ENCODE peak calls at places on chromosomes 12 and 14, in nine cellular contexts. G, K, L, V, C, S, P, E and Z are unnamed samples.

GRCh38 chr12:125403145-125403789 is 338.0 kb downstream of the AACS start:
- DNase-seq in P (no peak), S (peak; percentile 79), E (peak; percentile 5), C (peak; percentile 81), G (peak; percentile 55), L (peak; percentile 54), K (peak; percentile 64), V (no peak), Z (no peak)

GRCh38 chr14:74324945-74325361 is 22.2 kb upstream of the ABCD4 start:
- DNase-seq in C (peak; percentile 48), L (peak; percentile 76), P (no peak), K (peak; percentile 54), V (no peak), E (peak; percentile 12), S (peak; percentile 74), G (peak; percentile 42), Z (no peak)

GRCh38 chr14:77543637-77544334 is 45.2 kb upstream of the ISM2 start:
- DNase-seq in E (no peak), G (no peak), P (no peak), V (no peak), C (no peak), S (no peak), K (no peak), L (no peak), Z (no peak)

GRCh38 chr12:50517456-50518048 is 12.8 kb downstream of the DIP2B start:
- DNase-seq in V (no peak), S (no peak), P (no peak), E (peak; percentile 45), K (no peak), C (peak; percentile 65), G (peak; percentile 54), L (peak; percentile 24), Z (no peak)

GRCh38 chr12:115043079-115043478 is 359.1 kb upstream of the TBX3 start:
- DNase-seq in S (no peak), K (no peak), P (no peak), E (no peak), V (no peak), L (no peak), G (no peak), C (no peak), Z (no peak)

GRCh38 chr12:79121486-79121885 is 256.9 kb downstream of the SYT1 start:
- DNase-seq in C (peak; percentile 6), L (no peak), K (no peak), V (no peak), P (no peak), E (no peak), G (peak; percentile 26), S (no peak), Z (no peak)

GRCh38 chr14:103140316-103141109 is 17.3 kb downstream of the TNFAIP2 start:
- DNase-seq in V (no peak), K (no peak), L (no peak), C (peak; percentile 98), E (no peak), P (no peak), S (no peak), G (no peak), Z (no peak)

GRCh38 chr12:75850751-75851462 is 180.7 kb downstream of the PHLDA1 start:
- DNase-seq in K (no peak), E (peak; percentile 55), P (no peak), V (no peak), G (peak; percentile 40), S (no peak), L (peak; percentile 44), C (no peak), Z (no peak)

GRCh38 chr12:106584104-106585064 is 1.6 kb downstream of the RFX4 start:
- DNase-seq in K (peak; percentile 63), G (peak; percentile 48), L (peak; percentile 9), P (no peak), S (peak; percentile 73), C (no peak), V (no peak), E (peak; percentile 10), Z (no peak)

GRCh38 chr12:5480218-5480952 is 48.5 kb downstream of the NTF3 start:
- DNase-seq in G (no peak), V (no peak), P (no peak), K (peak; percentile 55), L (peak; percentile 66), E (no peak), C (no peak), S (peak; percentile 87), Z (no peak)

GRCh38 chr12:50614167-50614762 is 109.5 kb downstream of the DIP2B start:
- DNase-seq in S (no peak), C (no peak), K (no peak), E (peak; percentile 52), G (no peak), P (no peak), V (no peak), L (peak; percentile 60), Z (no peak)

GRCh38 chr12:90045559-90045958 is 336.9 kb upstream of the ATP2B1 start:
- DNase-seq in E (peak; percentile 24), S (no peak), C (no peak), L (peak; percentile 17), G (no peak), P (no peak), K (no peak), V (no peak), Z (no peak)
- H3K4me1 ChIP-seq in E (peaks cover 6% of the 10 kb centered on the region), S (peaks cover 4% of the 10 kb centered on the region), C (no peaks in the 10 kb centered on the region), L (peaks cover 9% of the 10 kb centered on the region), G (no peaks in the 10 kb centered on the region), P (no peaks in the 10 kb centered on the region), K (no peaks in the 10 kb centered on the region), V (no peaks in the 10 kb centered on the region), Z (no peaks in the 10 kb centered on the region)

DNA sequence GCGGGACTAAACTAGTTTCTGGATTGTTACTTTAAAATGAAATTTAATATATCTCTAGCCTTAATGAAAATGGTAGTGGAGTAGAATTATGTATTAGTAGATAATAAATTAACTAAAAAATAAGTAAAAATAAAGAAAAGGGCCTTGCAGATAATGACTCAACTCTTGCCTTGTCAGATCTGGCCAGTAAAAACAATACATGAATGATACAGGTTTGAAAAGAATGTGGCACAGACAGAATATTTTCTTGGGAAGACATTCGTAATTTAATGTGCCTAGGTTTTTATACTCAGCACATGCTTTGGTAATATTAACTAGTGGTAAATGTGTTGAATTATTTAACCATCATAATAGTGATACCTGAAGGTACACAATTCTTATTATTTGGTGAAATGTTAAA is 28.3 kb downstream of the ATF7IP start:
- DNase-seq in C (no peak), K (no peak), E (no peak), L (no peak), P (no peak), G (no peak), V (no peak), S (no peak), Z (no peak)
- H3K4me1 ChIP-seq in C (peaks cover 86% of the 10 kb centered on the region), K (peaks cover 20% of the 10 kb centered on the region), E (peaks cover 12% of the 10 kb centered on the region), L (peaks cover 29% of the 10 kb centered on the region), P (peaks cover 34% of the 10 kb centered on the region), G (peaks cover 31% of the 10 kb centered on the region), V (no peaks in the 10 kb centered on the region), S (peaks cover 60% of the 10 kb centered on the region), Z (peaks cover 9% of the 10 kb centered on the region)

GRCh38 chr12:53611304-53611703 is 14.9 kb downstream of the ATF7 start:
- DNase-seq in L (no peak), P (no peak), C (no peak), V (no peak), S (no peak), G (no peak), K (no peak), E (no peak), Z (no peak)

GRCh38 chr12:53617700-53618099 is 8.5 kb downstream of the ATF7 start:
- DNase-seq in C (no peak), K (no peak), P (no peak), V (no peak), L (no peak), G (no peak), E (no peak), S (no peak), Z (no peak)

GRCh38 chr12:53613821-53614220 is 12.4 kb downstream of the ATF7 start:
- DNase-seq in E (no peak), V (no peak), G (no peak), L (peak; percentile 69), P (no peak), C (no peak), K (no peak), S (no peak), Z (no peak)

GRCh38 chr12:53616950-53617349 is 9.2 kb downstream of the ATF7 start:
- DNase-seq in P (no peak), C (no peak), S (no peak), G (no peak), K (no peak), L (no peak), V (no peak), E (no peak), Z (no peak)

DNA sequence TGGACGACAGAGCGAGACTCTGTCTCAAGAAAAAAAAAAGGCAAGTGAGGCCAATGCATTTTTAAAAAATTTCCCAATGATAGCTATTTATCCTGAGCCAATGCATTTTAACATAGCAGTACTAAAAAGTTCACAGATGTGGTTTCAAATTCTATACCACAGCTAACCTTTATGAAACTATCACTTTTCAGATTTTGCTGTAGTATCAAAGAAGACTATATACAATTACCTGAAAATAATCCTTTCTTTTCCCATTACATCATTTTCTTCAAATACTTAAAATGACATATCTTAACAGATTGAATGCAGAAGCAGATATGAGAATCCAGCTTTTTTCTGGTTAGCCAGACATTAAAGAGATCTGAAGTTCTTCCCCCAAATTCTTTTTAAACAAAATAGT is 13.2 kb downstream of the ATF7 start:
- DNase-seq in S (no peak), V (no peak), K (no peak), G (no peak), E (no peak), P (no peak), C (no peak), L (no peak), Z (no peak)
- H3K4me1 ChIP-seq in S (no peaks in the 10 kb centered on the region), V (no peaks in the 10 kb centered on the region), K (no peaks in the 10 kb centered on the region), G (peaks cover 10% of the 10 kb centered on the region), E (no peaks in the 10 kb centered on the region), P (peaks cover 7% of the 10 kb centered on the region), C (peaks cover 16% of the 10 kb centered on the region), L (peaks cover 25% of the 10 kb centered on the region), Z (peaks cover 3% of the 10 kb centered on the region)

DNA sequence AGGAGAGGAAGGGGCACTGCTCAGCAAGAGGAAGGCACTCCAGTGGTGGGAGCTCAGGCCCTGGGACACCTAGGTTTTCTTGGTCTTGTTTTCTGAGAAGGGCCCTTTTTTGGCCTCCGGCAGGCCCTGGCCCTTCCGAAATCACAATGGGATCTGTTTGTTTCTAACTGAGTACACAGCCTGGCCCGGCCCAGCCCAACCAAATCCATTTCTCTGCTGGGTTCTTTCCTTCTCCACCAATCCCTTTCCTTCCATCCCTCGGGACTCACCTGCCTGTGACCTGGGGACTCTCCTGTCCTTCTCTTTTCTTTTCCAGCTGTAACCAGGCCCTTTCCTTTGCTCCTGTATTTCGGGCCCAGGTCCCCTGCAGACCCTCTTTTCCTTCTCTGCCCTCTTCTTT is 18.6 kb downstream of the TEAD4 start:
- DNase-seq in S (no peak), C (no peak), L (no peak), E (no peak), V (no peak), P (no peak), G (no peak), K (no peak), Z (no peak)
- H3K4me1 ChIP-seq in S (peaks cover 16% of the 10 kb centered on the region), C (no peaks in the 10 kb centered on the region), L (no peaks in the 10 kb centered on the region), E (no peaks in the 10 kb centered on the region), V (no peaks in the 10 kb centered on the region), P (peaks cover 11% of the 10 kb centered on the region), G (peaks cover 5% of the 10 kb centered on the region), K (no peaks in the 10 kb centered on the region), Z (no peaks in the 10 kb centered on the region)